ENCODE peak calls at places on chromosomes 12 and 14, in six cellular contexts. One of them, this sample, is unnamed.
A peak's percentile ranks its signal among the peaks of the same experiment; 100 is the strongest.

GRCh38 chr12:3490848-3491382 is at the start of gene PRMT8:
- DNase-seq in RPMI8226: no peak
- DNase-seq in activated CD4-positive, CD25-positive, alpha-beta regulatory T cell: no peak
- DNase-seq in nucleus accumbens: no peak
- DNase-seq in fibroblast of pulmonary artery: no peak
- DNase-seq in cardiac fibroblast: peak; percentile 6
- DNase-seq in this sample: no peak

GRCh38 chr12:49987620-49988303 is 15.0 kb downstream of the AQP6 start:
- DNase-seq in cardiac fibroblast: no peak
- DNase-seq in activated CD4-positive, CD25-positive, alpha-beta regulatory T cell: no peak
- DNase-seq in RPMI8226: no peak
- DNase-seq in nucleus accumbens: no peak
- DNase-seq in fibroblast of pulmonary artery: no peak
- DNase-seq in this sample: no peak

GRCh38 chr14:74635831-74636230 is 23.8 kb upstream of the LTBP2 start:
- DNase-seq in nucleus accumbens: no peak
- DNase-seq in cardiac fibroblast: no peak
- DNase-seq in RPMI8226: no peak
- DNase-seq in activated CD4-positive, CD25-positive, alpha-beta regulatory T cell: no peak
- DNase-seq in fibroblast of pulmonary artery: no peak
- DNase-seq in this sample: no peak

GRCh38 chr12:123897221-123897620 is 75.4 kb downstream of the CCDC92 start:
- DNase-seq in RPMI8226: no peak
- DNase-seq in cardiac fibroblast: peak; percentile 36
- DNase-seq in fibroblast of pulmonary artery: peak; percentile 17
- DNase-seq in nucleus accumbens: no peak
- DNase-seq in activated CD4-positive, CD25-positive, alpha-beta regulatory T cell: no peak
- DNase-seq in this sample: peak; percentile 15

GRCh38 chr12:47504775-47505446 is 200.9 kb downstream of the RPAP3 start:
- DNase-seq in nucleus accumbens: no peak
- DNase-seq in activated CD4-positive, CD25-positive, alpha-beta regulatory T cell: no peak
- DNase-seq in fibroblast of pulmonary artery: peak; percentile 42
- DNase-seq in cardiac fibroblast: peak; percentile 61
- DNase-seq in RPMI8226: no peak
- DNase-seq in this sample: peak; percentile 44

GRCh38 chr12:80313184-80313583 is 130.9 kb upstream of the PTPRQ start:
- DNase-seq in fibroblast of pulmonary artery: no peak
- DNase-seq in RPMI8226: no peak
- DNase-seq in nucleus accumbens: no peak
- DNase-seq in activated CD4-positive, CD25-positive, alpha-beta regulatory T cell: no peak
- DNase-seq in cardiac fibroblast: peak; percentile 28
- DNase-seq in this sample: peak; percentile 28

GRCh38 chr12:49364989-49365388 is 2.3 kb upstream of the SPATS2 start:
- DNase-seq in nucleus accumbens: no peak
- DNase-seq in RPMI8226: no peak
- DNase-seq in cardiac fibroblast: peak; percentile 91
- DNase-seq in activated CD4-positive, CD25-positive, alpha-beta regulatory T cell: no peak
- DNase-seq in fibroblast of pulmonary artery: peak; percentile 90
- DNase-seq in this sample: no peak

GRCh38 chr14:94119071-94119470 is 8.5 kb downstream of the IFI27 start:
- DNase-seq in activated CD4-positive, CD25-positive, alpha-beta regulatory T cell: no peak
- DNase-seq in cardiac fibroblast: no peak
- DNase-seq in fibroblast of pulmonary artery: no peak
- DNase-seq in RPMI8226: no peak
- DNase-seq in nucleus accumbens: no peak
- DNase-seq in this sample: no peak

GRCh38 chr14:101062611-101063010 is 159.1 kb upstream of the RTL1 start:
- DNase-seq in cardiac fibroblast: no peak
- DNase-seq in RPMI8226: no peak
- DNase-seq in activated CD4-positive, CD25-positive, alpha-beta regulatory T cell: no peak
- DNase-seq in nucleus accumbens: no peak
- DNase-seq in fibroblast of pulmonary artery: no peak
- DNase-seq in this sample: no peak

GRCh38 chr14:29608861-29609260 is 318.8 kb downstream of the PRKD1 start:
- DNase-seq in fibroblast of pulmonary artery: no peak
- DNase-seq in activated CD4-positive, CD25-positive, alpha-beta regulatory T cell: no peak
- DNase-seq in RPMI8226: no peak
- DNase-seq in nucleus accumbens: no peak
- DNase-seq in cardiac fibroblast: no peak
- DNase-seq in this sample: no peak

GRCh38 chr12:111099186-111099585 is 178.8 kb upstream of the MYL2 start:
- DNase-seq in cardiac fibroblast: no peak
- DNase-seq in activated CD4-positive, CD25-positive, alpha-beta regulatory T cell: no peak
- DNase-seq in fibroblast of pulmonary artery: no peak
- DNase-seq in RPMI8226: no peak
- DNase-seq in nucleus accumbens: no peak
- DNase-seq in this sample: no peak

GRCh38 chr14:95480887-95481226 is 35.6 kb downstream of the SYNE3 start:
- DNase-seq in cardiac fibroblast: no peak
- DNase-seq in RPMI8226: no peak
- DNase-seq in activated CD4-positive, CD25-positive, alpha-beta regulatory T cell: no peak
- DNase-seq in nucleus accumbens: no peak
- DNase-seq in fibroblast of pulmonary artery: no peak
- DNase-seq in this sample: no peak

GRCh38 chr14:68111733-68112270 is 292.2 kb downstream of the RAD51B start:
- DNase-seq in activated CD4-positive, CD25-positive, alpha-beta regulatory T cell: no peak
- DNase-seq in fibroblast of pulmonary artery: no peak
- DNase-seq in RPMI8226: peak; percentile 3
- DNase-seq in cardiac fibroblast: no peak
- DNase-seq in nucleus accumbens: no peak
- DNase-seq in this sample: peak; percentile 35

GRCh38 chr12:32586390-32586789 is 92.7 kb upstream of the DNM1L start:
- DNase-seq in cardiac fibroblast: peak; percentile 79
- DNase-seq in fibroblast of pulmonary artery: peak; percentile 39
- DNase-seq in nucleus accumbens: no peak
- DNase-seq in RPMI8226: no peak
- DNase-seq in activated CD4-positive, CD25-positive, alpha-beta regulatory T cell: no peak
- DNase-seq in this sample: no peak

GRCh38 chr14:65551019-65551643 is 138.6 kb downstream of the FUT8 start:
- DNase-seq in cardiac fibroblast: no peak
- DNase-seq in RPMI8226: no peak
- DNase-seq in fibroblast of pulmonary artery: no peak
- DNase-seq in activated CD4-positive, CD25-positive, alpha-beta regulatory T cell: no peak
- DNase-seq in nucleus accumbens: no peak
- DNase-seq in this sample: no peak

This sample was measured in A673.